ENCODE peak calls at places on chromosomes 16 and 17, in four cellular contexts. T, M, R and W are unnamed samples.

GRCh38 chr17:67998466-67998865 is 2.2 kb upstream of the C17orf58 start:
- DNase-seq in R (no peak), T (no peak), M (peak), W (no peak)

GRCh38 chr16:59632266-59632855 is 898.2 kb upstream of the GOT2 start:
- DNase-seq in R (no peak), T (no peak), M (no peak), W (no peak)

GRCh38 chr16:69176033-69176780 is 10.8 kb upstream of the SNTB2 start:
- DNase-seq in R (no peak), T (no peak), M (no peak), W (no peak)

GRCh38 chr16:75250809-75251279 is 580 bp downstream of the BCAR1 start:
- DNase-seq in T (no peak), R (no peak), M (no peak), W (no peak)

GRCh38 chr17:68424861-68425260 is 32.4 kb downstream of the WIPI1 start:
- DNase-seq in R (no peak), T (peak), M (peak), W (no peak)

GRCh38 chr17:47776330-47777197 is 43.5 kb downstream of the TBX21 start:
- DNase-seq in T (no peak), M (peak), R (peak), W (no peak)

GRCh38 chr16:67311607-67312449 is 14.7 kb downstream of the KCTD19 start:
- DNase-seq in M (no peak), R (peak), T (no peak), W (no peak)

GRCh38 chr17:8629371-8630226 is 926 bp downstream of the MYH10 start:
- DNase-seq in R (no peak), M (peak), T (no peak), W (peak)

GRCh38 chr16:83539736-83540490 is 267.9 kb upstream of the HSBP1 start:
- DNase-seq in R (no peak), T (no peak), M (no peak), W (no peak)

GRCh38 chr17:40129498-40129897 is 7.7 kb downstream of the MSL1 start:
- DNase-seq in T (no peak), R (no peak), M (peak), W (no peak)

GRCh38 chr17:44969144-44969780 is 1.2 kb upstream of the C1QL1 start:
- DNase-seq in M (peak), T (no peak), R (no peak), W (no peak)

GRCh38 chr16:53841884-53842283 is 137.9 kb downstream of the FTO start:
- DNase-seq in T (no peak), M (no peak), R (no peak), W (peak)